ENCODE peak calls at places on chromosome 5, in ten cellular contexts. A is esophagus squamous epithelium, Q is tibial nerve, I is adrenal gland, G is HCT116, W is A549, Z is testis, K is stomach, L is IMR-90, T is lower leg skin. H is an unnamed sample.

GRCh38 chr5:180831139-180832080 is 28.8 kb upstream of the MGAT1 start:
- DNase-seq in A (no peak), Q (peak; percentile 72), I (peak; percentile 88), G (peak; percentile 46), W (peak; percentile 75), Z (peak; percentile 92), K (peak; percentile 89), L (peak; percentile 60), T (peak; percentile 97), H (peak; percentile 38)

GRCh38 chr5:77924081-77924480 is 147.9 kb upstream of the TBCA start:
- DNase-seq in A (no peak), Q (no peak), I (no peak), G (no peak), W (no peak), Z (no peak), K (no peak), L (no peak), T (no peak), H (no peak)

GRCh38 chr5:100900142-100900795 is 2.8 kb downstream of the ST8SIA4 start:
- DNase-seq in A (peak; percentile 18), Q (peak; percentile 25), I (no peak), G (no peak), W (peak; percentile 53), Z (no peak), K (peak; percentile 26), L (no peak), T (peak; percentile 88), H (no peak)

GRCh38 chr5:61328791-61329617 is 3.1 kb upstream of the ZSWIM6 start:
- DNase-seq in A (no peak), Q (no peak), I (no peak), G (no peak), W (no peak), Z (no peak), K (no peak), L (no peak), T (no peak), H (no peak)

GRCh38 chr5:142107729-142108431 is 699 bp upstream of the NDFIP1 start:
- DNase-seq in A (no peak), Q (no peak), I (no peak), G (no peak), W (no peak), Z (no peak), K (no peak), L (no peak), T (no peak), H (no peak)

GRCh38 chr5:39209924-39210323 is 9.4 kb downstream of the FYB1 start:
- DNase-seq in A (no peak), Q (no peak), I (no peak), G (no peak), W (no peak), Z (no peak), K (peak; percentile 43), L (no peak), T (no peak), H (no peak)

GRCh38 chr5:83473344-83474169 is 2.0 kb downstream of the VCAN start:
- DNase-seq in A (peak; percentile 34), Q (peak; percentile 95), I (peak; percentile 90), G (peak; percentile 86), W (peak; percentile 95), Z (peak; percentile 96), K (peak; percentile 56), L (peak; percentile 98), T (peak; percentile 97), H (peak; percentile 77)

GRCh38 chr5:120465281-120465961 is 1.3 kb downstream of the PRR16 start:
- DNase-seq in A (no peak), Q (no peak), I (peak; percentile 16), G (no peak), W (no peak), Z (peak; percentile 24), K (no peak), L (peak; percentile 64), T (peak; percentile 90), H (peak; percentile 41)

GRCh38 chr5:64811050-64811640 is 42.4 kb downstream of the CWC27 start:
- DNase-seq in A (no peak), Q (no peak), I (peak; percentile 7), G (peak; percentile 37), W (peak; percentile 61), Z (no peak), K (no peak), L (peak; percentile 81), T (no peak), H (no peak)

GRCh38 chr5:159362190-159362589 is 31.9 kb upstream of the IL12B start:
- DNase-seq in A (no peak), Q (no peak), I (no peak), G (no peak), W (no peak), Z (no peak), K (no peak), L (no peak), T (no peak), H (no peak)

GRCh38 chr5:160312139-160312959 is at the start of gene CCNJL:
- DNase-seq in A (no peak), Q (no peak), I (peak; percentile 68), G (no peak), W (peak; percentile 62), Z (peak; percentile 71), K (peak; percentile 65), L (peak; percentile 44), T (no peak), H (peak; percentile 90)

GRCh38 chr5:148794729-148795590 is 31.5 kb upstream of the ADRB2 start:
- DNase-seq in A (no peak), Q (no peak), I (no peak), G (no peak), W (no peak), Z (no peak), K (no peak), L (peak; percentile 96), T (no peak), H (no peak)

GRCh38 chr5:66828551-66829421 is 232.6 kb downstream of the MAST4 start:
- DNase-seq in A (peak; percentile 6), Q (peak; percentile 47), I (peak; percentile 58), G (no peak), W (no peak), Z (peak; percentile 83), K (peak; percentile 64), L (peak; percentile 71), T (peak; percentile 91), H (no peak)
- TF ChIP-seq POLR2A in A (no peak), Q (peak; percentile 10), I (no peak), G (no peak), W (no peak), Z (no peak), K (no peak), L (no peak), T (no peak), H (no peak)

DNA sequence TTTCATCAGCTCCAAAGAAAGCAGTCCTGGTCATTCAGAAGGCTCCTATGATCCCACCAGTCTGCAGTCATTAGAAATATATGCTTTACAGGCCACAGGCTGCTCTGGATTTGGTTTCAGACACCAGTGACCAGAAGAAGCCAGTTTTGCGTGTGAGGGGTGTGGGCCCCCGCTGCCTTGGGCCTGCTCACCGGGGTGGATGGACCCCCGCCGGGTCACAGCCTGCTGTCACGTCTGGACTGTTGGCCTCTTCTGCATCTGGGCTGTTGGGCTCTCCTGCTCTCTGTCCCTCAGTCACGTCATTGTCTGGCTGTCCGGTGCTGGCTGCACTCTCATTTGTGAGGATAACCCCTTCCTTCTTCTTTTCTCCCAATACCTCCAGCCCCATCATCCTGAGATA is 33.1 kb downstream of the NSUN2 start:
- DNase-seq in A (no peak), Q (no peak), I (no peak), G (no peak), W (no peak), Z (no peak), K (no peak), L (no peak), T (no peak), H (no peak)
- TF ChIP-seq POLR2A in A (no peak), Q (no peak), I (no peak), G (no peak), W (no peak), Z (no peak), K (no peak), L (no peak), T (no peak), H (no peak)

DNA sequence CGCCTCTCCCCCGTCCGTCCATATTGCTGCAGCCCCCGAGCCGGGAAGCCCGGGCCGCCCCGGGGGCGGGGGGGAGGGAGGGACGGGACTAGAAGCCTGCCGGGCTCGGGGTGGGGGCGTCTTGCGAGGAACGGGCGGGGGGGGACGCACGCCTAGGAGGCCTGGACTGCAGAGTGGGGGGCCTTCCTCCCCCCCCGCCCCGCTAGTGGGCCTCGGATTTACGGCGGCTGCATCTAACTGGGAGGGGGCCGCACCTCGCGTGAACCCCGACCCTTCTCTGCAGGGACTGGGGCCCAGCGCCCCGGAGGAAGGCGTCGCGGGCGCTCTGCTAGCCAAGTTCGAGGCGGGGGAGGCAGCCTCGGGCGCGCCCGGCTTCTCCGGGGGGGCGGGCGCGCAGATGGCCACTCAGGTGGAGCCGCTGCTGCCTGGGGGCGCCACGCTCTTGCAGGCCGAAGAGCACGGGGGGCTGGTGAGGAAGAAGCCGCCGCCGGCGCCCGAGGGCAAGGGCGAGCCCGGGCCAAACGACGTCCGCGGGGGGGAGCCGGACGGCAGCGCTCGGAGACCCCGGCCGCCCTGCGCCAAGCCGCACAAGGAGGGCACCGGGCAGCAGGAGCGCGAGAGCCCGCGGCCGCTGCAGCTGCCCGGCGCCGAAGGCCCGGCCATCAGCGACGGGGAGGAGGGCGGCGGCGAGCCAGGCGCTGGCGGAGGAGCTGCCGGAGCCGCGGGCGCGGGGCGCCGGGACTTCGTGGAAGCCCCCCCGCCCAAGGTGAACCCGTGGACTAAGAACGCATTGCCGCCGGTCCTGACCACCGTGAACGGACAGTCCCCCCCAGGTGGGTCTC is at the start of gene LARP1:
- DNase-seq in A (peak; percentile 75), Q (no peak), I (no peak), G (no peak), W (peak; percentile 43), Z (peak; percentile 63), K (peak; percentile 51), L (peak; percentile 19), T (no peak), H (peak; percentile 26)
- TF ChIP-seq POLR2A in A (no peak), Q (no peak), I (no peak), G (no peak), W (no peak), Z (no peak), K (no peak), L (no peak), T (no peak), H (no peak)

GRCh38 chr5:140672455-140673186 is 755 bp downstream of the DND1 start:
- DNase-seq in A (no peak), Q (no peak), I (peak; percentile 42), G (no peak), W (no peak), Z (peak; percentile 41), K (no peak), L (no peak), T (no peak), H (no peak)

GRCh38 chr5:140674211-140674610 is 835 bp upstream of the DND1 start:
- DNase-seq in A (no peak), Q (no peak), I (no peak), G (no peak), W (no peak), Z (no peak), K (no peak), L (no peak), T (no peak), H (no peak)

GRCh38 chr5:140671472-140672210 is 1.7 kb downstream of the DND1 start:
- DNase-seq in A (no peak), Q (no peak), I (no peak), G (no peak), W (no peak), Z (no peak), K (no peak), L (no peak), T (no peak), H (no peak)

GRCh38 chr5:140673187-140673976 is at the start of gene DND1:
- DNase-seq in A (no peak), Q (no peak), I (no peak), G (no peak), W (no peak), Z (peak; percentile 64), K (no peak), L (no peak), T (no peak), H (no peak)

GRCh38 chr5:140674629-140675028 is 1.3 kb upstream of the DND1 start:
- DNase-seq in A (no peak), Q (no peak), I (no peak), G (no peak), W (no peak), Z (no peak), K (no peak), L (no peak), T (no peak), H (no peak)
- TF ChIP-seq POLR2A in A (no peak), Q (no peak), I (no peak), G (no peak), W (no peak), Z (no peak), K (no peak), L (no peak), T (no peak), H (no peak)